ENCODE peak calls at places on chromosome 20, in six cellular contexts. One of them, this sample, is unnamed. For H3K4me1, the result is how much of the 10 kb centered on the place peaks cover.

GRCh38 chr20:57677323-57677982 is 32.4 kb downstream of the PMEPA1 start:
- DNase-seq in tibial nerve: no peak
- DNase-seq in sigmoid colon: no peak
- DNase-seq in CD8-positive, alpha-beta T cell: no peak
- DNase-seq in left lung: no peak
- DNase-seq in Peyer's patch: no peak
- DNase-seq in this sample: no peak

GRCh38 chr20:19658137-19658536 is 99.9 kb upstream of the RIN2 start:
- DNase-seq in tibial nerve: no peak
- DNase-seq in Peyer's patch: no peak
- DNase-seq in left lung: no peak
- DNase-seq in CD8-positive, alpha-beta T cell: no peak
- DNase-seq in sigmoid colon: no peak
- DNase-seq in this sample: no peak

GRCh38 chr20:18926972-18927371 is 113.4 kb downstream of the SCP2D1 start:
- DNase-seq in tibial nerve: no peak
- DNase-seq in sigmoid colon: no peak
- DNase-seq in CD8-positive, alpha-beta T cell: no peak
- DNase-seq in Peyer's patch: no peak
- DNase-seq in left lung: no peak
- DNase-seq in this sample: no peak

GRCh38 chr20:22389836-22390542 is 194.4 kb downstream of the FOXA2 start:
- DNase-seq in tibial nerve: no peak
- DNase-seq in CD8-positive, alpha-beta T cell: no peak
- DNase-seq in Peyer's patch: no peak
- DNase-seq in sigmoid colon: no peak
- DNase-seq in left lung: no peak
- DNase-seq in this sample: no peak

GRCh38 chr20:34299925-34300806 is 3.0 kb downstream of the AHCY start:
- DNase-seq in left lung: no peak
- DNase-seq in CD8-positive, alpha-beta T cell: no peak
- DNase-seq in Peyer's patch: no peak
- DNase-seq in sigmoid colon: no peak
- DNase-seq in tibial nerve: no peak
- DNase-seq in this sample: no peak

GRCh38 chr20:1469925-1470571 is 3.4 kb upstream of the NSFL1C start:
- DNase-seq in sigmoid colon: peak
- DNase-seq in CD8-positive, alpha-beta T cell: no peak
- DNase-seq in Peyer's patch: peak
- DNase-seq in tibial nerve: peak
- DNase-seq in left lung: peak
- DNase-seq in this sample: peak

GRCh38 chr20:32891926-32892660 is 33.4 kb downstream of the EFCAB8 start:
- DNase-seq in Peyer's patch: no peak
- DNase-seq in sigmoid colon: no peak
- DNase-seq in CD8-positive, alpha-beta T cell: no peak
- DNase-seq in left lung: no peak
- DNase-seq in tibial nerve: no peak
- DNase-seq in this sample: no peak

GRCh38 chr20:25632940-25633790 is 9.4 kb upstream of the NANP start:
- DNase-seq in Peyer's patch: no peak
- DNase-seq in CD8-positive, alpha-beta T cell: no peak
- DNase-seq in sigmoid colon: no peak
- DNase-seq in left lung: no peak
- DNase-seq in tibial nerve: no peak
- DNase-seq in this sample: no peak

GRCh38 chr20:40562031-40562430 is 127.0 kb downstream of the MAFB start:
- DNase-seq in CD8-positive, alpha-beta T cell: no peak
- DNase-seq in tibial nerve: no peak
- DNase-seq in sigmoid colon: no peak
- DNase-seq in left lung: peak
- DNase-seq in Peyer's patch: no peak
- DNase-seq in this sample: no peak

GRCh38 chr20:1702288-1702687 is 44.7 kb upstream of the SIRPG start:
- DNase-seq in CD8-positive, alpha-beta T cell: no peak
- DNase-seq in tibial nerve: no peak
- DNase-seq in left lung: no peak
- DNase-seq in sigmoid colon: no peak
- DNase-seq in Peyer's patch: no peak
- DNase-seq in this sample: no peak

GRCh38 chr20:54691335-54691734 is 215.9 kb downstream of the DOK5 start:
- DNase-seq in Peyer's patch: no peak
- DNase-seq in left lung: no peak
- DNase-seq in sigmoid colon: no peak
- DNase-seq in tibial nerve: no peak
- DNase-seq in CD8-positive, alpha-beta T cell: no peak
- DNase-seq in this sample: no peak

GRCh38 chr20:37564388-37565133 is 36.9 kb upstream of the BLCAP start:
- DNase-seq in tibial nerve: no peak
- DNase-seq in Peyer's patch: peak
- DNase-seq in sigmoid colon: no peak
- DNase-seq in left lung: peak
- DNase-seq in CD8-positive, alpha-beta T cell: no peak
- DNase-seq in this sample: peak

GRCh38 chr20:32961956-32962517 is 42.2 kb downstream of the SUN5 start:
- DNase-seq in sigmoid colon: peak
- DNase-seq in CD8-positive, alpha-beta T cell: no peak
- DNase-seq in left lung: no peak
- DNase-seq in tibial nerve: no peak
- DNase-seq in Peyer's patch: no peak
- DNase-seq in this sample: peak

GRCh38 chr20:37980876-37981275 is 52.4 kb downstream of the TTI1 start:
- DNase-seq in left lung: no peak
- DNase-seq in CD8-positive, alpha-beta T cell: no peak
- DNase-seq in sigmoid colon: no peak
- DNase-seq in Peyer's patch: no peak
- DNase-seq in tibial nerve: no peak
- DNase-seq in this sample: no peak

GRCh38 chr20:49545572-49545971 is 22.4 kb downstream of the PTGIS start:
- DNase-seq in Peyer's patch: no peak
- DNase-seq in sigmoid colon: no peak
- DNase-seq in left lung: no peak
- DNase-seq in tibial nerve: no peak
- DNase-seq in CD8-positive, alpha-beta T cell: no peak
- DNase-seq in this sample: no peak

GRCh38 chr20:18632196-18632789 is 44.4 kb downstream of the DTD1 start:
- DNase-seq in tibial nerve: peak
- DNase-seq in CD8-positive, alpha-beta T cell: peak
- DNase-seq in Peyer's patch: peak
- DNase-seq in sigmoid colon: peak
- DNase-seq in left lung: peak
- DNase-seq in this sample: peak

GRCh38 chr20:63956664-63957003 is 418 bp upstream of the UCKL1 start:
- DNase-seq in Peyer's patch: no peak
- DNase-seq in sigmoid colon: no peak
- DNase-seq in tibial nerve: no peak
- DNase-seq in CD8-positive, alpha-beta T cell: no peak
- DNase-seq in left lung: no peak
- DNase-seq in this sample: no peak
- H3K4me1 ChIP-seq in Peyer's patch: half or more
- H3K4me1 ChIP-seq in sigmoid colon: under half
- H3K4me1 ChIP-seq in tibial nerve: under half
- H3K4me1 ChIP-seq in CD8-positive, alpha-beta T cell: under half
- H3K4me1 ChIP-seq in left lung: under half
- H3K4me1 ChIP-seq in this sample: under half

GRCh38 chr20:31840906-31841816 is 4.2 kb downstream of the FOXS1 start:
- DNase-seq in CD8-positive, alpha-beta T cell: no peak
- DNase-seq in Peyer's patch: no peak
- DNase-seq in sigmoid colon: peak
- DNase-seq in left lung: no peak
- DNase-seq in tibial nerve: no peak
- DNase-seq in this sample: no peak
- TF ChIP-seq CTCF in CD8-positive, alpha-beta T cell: no peak
- TF ChIP-seq CTCF in Peyer's patch: no peak
- TF ChIP-seq CTCF in sigmoid colon: no peak
- TF ChIP-seq CTCF in left lung: no peak
- TF ChIP-seq CTCF in tibial nerve: no peak
- TF ChIP-seq CTCF in this sample: no peak

DNA sequence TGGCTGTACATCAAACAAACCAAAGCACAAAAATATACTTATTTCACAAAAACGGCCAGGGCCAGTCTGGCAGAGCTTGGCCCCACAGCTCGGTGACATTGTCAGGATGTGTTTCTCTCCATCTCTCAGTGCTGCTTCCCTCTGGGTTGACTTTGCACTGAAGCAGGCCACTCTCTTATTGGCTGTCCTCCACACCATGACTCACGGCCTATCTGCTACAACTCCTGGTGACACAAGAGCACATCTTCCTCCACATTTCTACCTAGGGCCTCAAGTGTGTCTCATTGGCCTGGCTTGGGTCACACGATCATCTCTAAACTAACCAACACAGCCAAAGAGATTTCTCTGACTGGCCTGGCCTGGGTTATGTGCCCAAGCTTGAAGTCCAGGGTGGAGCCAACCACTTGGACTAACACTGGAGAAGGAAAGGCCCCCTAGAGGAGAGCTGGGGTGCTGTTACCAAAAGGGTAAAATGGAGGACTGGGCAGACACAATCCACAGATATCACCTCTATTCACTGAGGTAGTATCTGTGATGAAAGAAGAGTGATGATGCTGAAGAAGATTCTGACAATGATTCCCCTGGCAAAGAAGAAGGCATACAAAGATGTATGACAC is 159.8 kb upstream of the TSHZ2 start:
- DNase-seq in CD8-positive, alpha-beta T cell: no peak
- DNase-seq in left lung: no peak
- DNase-seq in Peyer's patch: no peak
- DNase-seq in tibial nerve: no peak
- DNase-seq in sigmoid colon: no peak
- DNase-seq in this sample: no peak
- H3K4me1 ChIP-seq in CD8-positive, alpha-beta T cell: under half
- H3K4me1 ChIP-seq in left lung: under half
- H3K4me1 ChIP-seq in Peyer's patch: under half
- H3K4me1 ChIP-seq in tibial nerve: under half
- H3K4me1 ChIP-seq in sigmoid colon: under half
- H3K4me1 ChIP-seq in this sample: under half

DNA sequence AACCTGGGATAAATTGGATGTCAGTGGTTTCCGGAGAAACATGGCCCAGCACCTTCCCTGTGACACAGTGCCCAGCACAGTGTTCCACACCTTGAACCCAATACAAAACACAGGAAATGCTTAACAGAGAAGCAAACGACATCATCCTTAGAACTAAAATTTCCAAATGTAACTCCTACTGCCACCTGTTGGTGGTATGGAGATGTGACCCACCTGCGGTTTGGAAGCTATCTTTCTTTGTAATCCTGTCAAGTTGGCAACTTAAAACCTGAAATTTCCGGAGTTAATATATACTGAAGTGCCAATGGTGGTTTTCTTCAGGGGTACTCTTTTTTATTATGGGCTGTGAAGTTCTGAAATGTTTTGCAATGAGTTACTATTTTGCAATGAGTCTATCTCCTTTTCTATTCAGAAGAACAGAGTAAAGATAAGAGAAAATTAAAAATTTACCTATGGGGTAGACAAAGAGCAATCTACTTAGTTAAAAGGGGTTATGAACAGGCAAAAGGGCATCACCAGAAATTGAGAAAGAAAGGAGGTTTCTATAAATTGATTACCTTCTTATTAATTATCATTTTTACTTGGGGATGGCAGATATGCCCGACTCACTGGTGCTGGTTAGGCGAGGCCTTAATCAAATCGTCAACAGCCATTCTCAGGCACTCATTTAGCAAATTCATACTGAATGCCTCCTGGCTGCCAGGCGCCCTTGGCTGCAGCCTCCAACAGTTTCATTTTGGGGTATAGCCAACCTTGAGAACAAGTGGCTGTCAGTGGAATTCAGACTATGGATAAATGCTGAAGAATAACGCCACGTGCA is 658.6 kb downstream of the PTPRT start:
- DNase-seq in Peyer's patch: no peak
- DNase-seq in left lung: no peak
- DNase-seq in tibial nerve: no peak
- DNase-seq in CD8-positive, alpha-beta T cell: no peak
- DNase-seq in sigmoid colon: no peak
- DNase-seq in this sample: no peak
- TF ChIP-seq CTCF in Peyer's patch: no peak
- TF ChIP-seq CTCF in left lung: peak
- TF ChIP-seq CTCF in tibial nerve: peak
- TF ChIP-seq CTCF in CD8-positive, alpha-beta T cell: no peak
- TF ChIP-seq CTCF in sigmoid colon: peak
- TF ChIP-seq CTCF in this sample: peak

This sample was measured in tibial artery.